ENCODE peak calls at places on chromosomes 16 and 17, in eight cellular contexts. P is fibroblast of pulmonary artery, K is heart left ventricle, W is ovary, S is Calu3, O is activated B cell treated with CpG ODN at 0.5 μM for 24 hours, E is body of pancreas, J is tibial artery. Z is an unnamed sample.

GRCh38 chr16:87625241-87625797 is 23.0 kb downstream of the JPH3 start:
- DNase-seq in P (no peak), K (no peak), W (no peak), S (no peak), O (no peak), E (no peak), J (no peak), Z (no peak)

GRCh38 chr17:40122466-40122943 is 734 bp downstream of the MSL1 start:
- DNase-seq in P (no peak), K (peak), W (peak), S (peak), O (peak), E (peak), J (no peak), Z (no peak)

GRCh38 chr17:6643460-6644125 is 2.7 kb downstream of the TXNDC17 start:
- DNase-seq in P (no peak), K (no peak), W (no peak), S (no peak), O (no peak), E (no peak), J (no peak), Z (no peak)

GRCh38 chr17:9343513-9343912 is 232.1 kb downstream of the STX8 start:
- DNase-seq in P (peak), K (no peak), W (no peak), S (no peak), O (no peak), E (no peak), J (no peak), Z (no peak)

GRCh38 chr17:58728831-58729230 is 26.8 kb upstream of the PPM1E start:
- DNase-seq in P (no peak), K (no peak), W (no peak), S (no peak), O (no peak), E (no peak), J (no peak), Z (no peak)

GRCh38 chr17:15947331-15947730 is 2.4 kb downstream of the ADORA2B start:
- DNase-seq in P (peak), K (no peak), W (no peak), S (no peak), O (no peak), E (no peak), J (no peak), Z (no peak)

GRCh38 chr16:53609536-53609935 is 94.1 kb downstream of the RPGRIP1L start:
- DNase-seq in P (no peak), K (no peak), W (no peak), S (no peak), O (no peak), E (no peak), J (no peak), Z (no peak)

GRCh38 chr17:42315402-42316156 is 27.3 kb downstream of the STAT5A start:
- DNase-seq in P (no peak), K (no peak), W (no peak), S (no peak), O (no peak), E (no peak), J (no peak), Z (no peak)

GRCh38 chr16:87278191-87279093 is 38.8 kb downstream of the C16orf95 start:
- DNase-seq in P (peak), K (peak), W (peak), S (peak), O (no peak), E (peak), J (peak), Z (peak)

GRCh38 chr17:39872700-39873099 is 4.7 kb downstream of the ZPBP2 start:
- DNase-seq in P (peak), K (no peak), W (no peak), S (peak), O (no peak), E (no peak), J (no peak), Z (no peak)

GRCh38 chr17:76138234-76138895 is 2.7 kb downstream of the FOXJ1 start:
- DNase-seq in P (no peak), K (no peak), W (no peak), S (no peak), O (no peak), E (peak), J (no peak), Z (no peak)

GRCh38 chr16:2480948-2481347 is 6.0 kb downstream of the TBC1D24 start:
- DNase-seq in P (no peak), K (no peak), W (no peak), S (no peak), O (no peak), E (peak), J (no peak), Z (no peak)

GRCh38 chr16:14284930-14285541 is 213.9 kb downstream of the MRTFB start:
- DNase-seq in P (peak), K (no peak), W (no peak), S (peak), O (no peak), E (no peak), J (peak), Z (no peak)

GRCh38 chr17:49130891-49131290 is 1.7 kb upstream of the B4GALNT2 start:
- DNase-seq in P (no peak), K (no peak), W (no peak), S (no peak), O (no peak), E (no peak), J (no peak), Z (no peak)

GRCh38 chr17:83084621-83085056 is 5.2 kb downstream of the METRNL start:
- DNase-seq in P (no peak), K (no peak), W (no peak), S (no peak), O (no peak), E (no peak), J (no peak), Z (no peak)

GRCh38 chr17:41666336-41666680 is 22.4 kb upstream of the EIF1 start:
- DNase-seq in P (peak), K (peak), W (peak), S (peak), O (no peak), E (peak), J (peak), Z (no peak)

GRCh38 chr17:158379-158778 is 21.0 kb downstream of the SCGB1C2 start:
- DNase-seq in P (no peak), K (no peak), W (no peak), S (no peak), O (no peak), E (no peak), J (no peak), Z (no peak)

GRCh38 chr16:10552998-10553491 is 27.4 kb downstream of the EMP2 start:
- DNase-seq in P (no peak), K (peak), W (no peak), S (no peak), O (peak), E (no peak), J (peak), Z (no peak)

GRCh38 chr17:17500999-17501605 is 4.9 kb upstream of the RASD1 start:
- DNase-seq in P (no peak), K (no peak), W (no peak), S (no peak), O (no peak), E (no peak), J (no peak), Z (no peak)

GRCh38 chr17:9768381-9768934 is 22.9 kb downstream of the DHRS7C start:
- DNase-seq in P (peak), K (no peak), W (no peak), S (no peak), O (no peak), E (no peak), J (no peak), Z (no peak)

GRCh38 chr16:46757339-46758050 is 9.4 kb upstream of the MYLK3 start:
- DNase-seq in P (no peak), K (peak), W (no peak), S (peak), O (no peak), E (no peak), J (no peak), Z (no peak)

GRCh38 chr17:15485045-15485444 is 17.6 kb upstream of the CDRT4 start:
- DNase-seq in P (no peak), K (no peak), W (no peak), S (no peak), O (no peak), E (no peak), J (no peak), Z (no peak)

GRCh38 chr16:89697161-89697615 is 4.3 kb downstream of the SPATA2L start:
- DNase-seq in P (no peak), K (no peak), W (peak), S (no peak), O (no peak), E (no peak), J (no peak), Z (no peak)

GRCh38 chr17:76246080-76247066 is 6.1 kb upstream of the RNF157 start:
- DNase-seq in P (no peak), K (no peak), W (no peak), S (no peak), O (no peak), E (no peak), J (no peak), Z (no peak)

GRCh38 chr17:21081967-21082366 is 39.2 kb upstream of the USP22 start:
- DNase-seq in P (no peak), K (no peak), W (no peak), S (no peak), O (no peak), E (no peak), J (no peak), Z (no peak)

GRCh38 chr16:19907161-19907992 is 22.7 kb upstream of the GPRC5B start:
- DNase-seq in P (peak), K (peak), W (peak), S (peak), O (peak), E (peak), J (peak), Z (peak)

GRCh38 chr16:84383106-84383505 is 14.8 kb downstream of the ATP2C2 start:
- DNase-seq in P (no peak), K (no peak), W (no peak), S (no peak), O (no peak), E (no peak), J (no peak), Z (no peak)

GRCh38 chr17:77441130-77441920 is 300.6 kb downstream of the SEC14L1 start:
- DNase-seq in P (no peak), K (no peak), W (no peak), S (no peak), O (peak), E (no peak), J (no peak), Z (no peak)

GRCh38 chr17:72407336-72408121 is 286.7 kb downstream of the SOX9 start:
- DNase-seq in P (peak), K (peak), W (peak), S (peak), O (no peak), E (peak), J (peak), Z (no peak)

GRCh38 chr16:67393111-67393789 is at the start of gene TPPP3:
- DNase-seq in P (peak), K (peak), W (peak), S (peak), O (no peak), E (peak), J (peak), Z (peak)

GRCh38 chr17:77613627-77614026 is 344.9 kb upstream of the TNRC6C start:
- DNase-seq in P (no peak), K (no peak), W (no peak), S (no peak), O (no peak), E (no peak), J (no peak), Z (no peak)

DNA sequence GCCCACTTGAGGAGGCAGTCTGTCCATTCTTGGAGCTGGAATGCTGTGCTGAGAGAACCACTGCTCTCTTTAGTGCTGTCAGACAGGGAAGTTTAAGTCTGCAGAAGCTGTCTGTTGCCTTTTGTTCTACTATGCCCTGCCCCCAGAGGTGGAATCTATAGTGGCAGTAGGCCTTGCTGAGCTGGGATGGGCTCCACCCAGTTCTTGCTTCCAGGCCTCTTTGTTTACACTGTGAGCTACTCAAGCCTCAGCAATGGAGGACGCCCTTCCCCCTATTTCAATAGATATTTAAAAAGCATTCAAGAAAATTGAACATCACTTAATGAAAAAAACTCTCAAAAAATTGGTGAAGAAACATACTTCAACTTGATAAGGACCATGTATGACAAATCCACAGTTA is 313.5 kb downstream of the PHKB start:
- DNase-seq in P (peak), K (no peak), W (no peak), S (peak), O (no peak), E (no peak), J (no peak), Z (no peak)
- TF ChIP-seq CTCF in P (peak), K (no peak), W (no peak), S (no peak), O (no peak), E (no peak), J (no peak), Z (peak)

GRCh38 chr17:81073967-81074366 is 39.0 kb downstream of the BAIAP2 start:
- DNase-seq in P (no peak), K (no peak), W (no peak), S (no peak), O (no peak), E (no peak), J (no peak), Z (no peak)

GRCh38 chr17:81074875-81075274 is 39.9 kb downstream of the BAIAP2 start:
- DNase-seq in P (no peak), K (no peak), W (no peak), S (no peak), O (no peak), E (no peak), J (no peak), Z (no peak)

GRCh38 chr17:81074440-81074839 is 39.5 kb downstream of the BAIAP2 start:
- DNase-seq in P (no peak), K (no peak), W (no peak), S (no peak), O (no peak), E (no peak), J (no peak), Z (no peak)

GRCh38 chr17:81076097-81076754 is 41.3 kb downstream of the BAIAP2 start:
- DNase-seq in P (no peak), K (no peak), W (no peak), S (no peak), O (no peak), E (no peak), J (no peak), Z (no peak)

GRCh38 chr17:81075307-81075706 is 40.4 kb downstream of the BAIAP2 start:
- DNase-seq in P (no peak), K (no peak), W (no peak), S (no peak), O (no peak), E (no peak), J (no peak), Z (no peak)
- TF ChIP-seq CTCF in P (no peak), K (no peak), W (no peak), S (no peak), O (no peak), E (no peak), J (no peak), Z (no peak)

DNA sequence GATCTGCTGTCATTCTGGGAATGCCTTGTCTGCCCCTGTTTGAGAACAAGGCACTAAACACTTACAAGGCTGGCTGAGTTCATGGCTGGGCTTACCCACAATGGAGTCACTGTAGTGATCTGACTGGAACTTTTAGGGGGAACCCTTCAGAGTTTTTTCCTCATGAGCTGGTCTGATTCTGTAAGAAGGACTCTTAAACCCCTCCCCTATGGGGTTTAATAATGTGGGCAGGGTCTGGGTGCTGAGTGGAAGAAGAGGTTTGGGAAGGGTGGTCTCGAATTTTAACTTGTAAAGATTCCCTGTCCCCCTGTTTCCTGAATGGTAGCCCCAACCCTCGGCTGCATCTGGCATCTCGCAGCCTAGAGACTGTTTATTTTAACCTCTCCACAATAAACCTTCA is 30.6 kb downstream of the OSBPL7 start:
- DNase-seq in P (no peak), K (no peak), W (no peak), S (no peak), O (no peak), E (no peak), J (no peak), Z (no peak)
- TF ChIP-seq CTCF in P (no peak), K (no peak), W (no peak), S (no peak), O (no peak), E (no peak), J (no peak), Z (no peak)

GRCh38 chr17:63395075-63395815 is 50.9 kb downstream of the CYB561 start:
- DNase-seq in P (peak), K (peak), W (no peak), S (no peak), O (no peak), E (no peak), J (no peak), Z (no peak)
- TF ChIP-seq CTCF in P (no peak), K (no peak), W (no peak), S (no peak), O (no peak), E (no peak), J (no peak), Z (no peak)

GRCh38 chr16:13264749-13265552 is 363.6 kb downstream of the SHISA9 start:
- DNase-seq in P (no peak), K (no peak), W (no peak), S (no peak), O (no peak), E (no peak), J (no peak), Z (no peak)
- TF ChIP-seq CTCF in P (no peak), K (no peak), W (no peak), S (no peak), O (no peak), E (no peak), J (no peak), Z (no peak)

GRCh38 chr17:50807675-50808074 is 27.7 kb upstream of the WFIKKN2 start:
- DNase-seq in P (no peak), K (no peak), W (no peak), S (no peak), O (no peak), E (no peak), J (no peak), Z (no peak)

GRCh38 chr17:50807014-50807413 is 28.4 kb upstream of the WFIKKN2 start:
- DNase-seq in P (peak), K (no peak), W (no peak), S (no peak), O (no peak), E (no peak), J (no peak), Z (no peak)

GRCh38 chr17:50805486-50805885 is 29.9 kb upstream of the WFIKKN2 start:
- DNase-seq in P (no peak), K (no peak), W (no peak), S (no peak), O (no peak), E (peak), J (no peak), Z (no peak)

GRCh38 chr17:50808413-50808812 is 27.0 kb upstream of the WFIKKN2 start:
- DNase-seq in P (no peak), K (no peak), W (no peak), S (no peak), O (no peak), E (no peak), J (no peak), Z (no peak)

DNA sequence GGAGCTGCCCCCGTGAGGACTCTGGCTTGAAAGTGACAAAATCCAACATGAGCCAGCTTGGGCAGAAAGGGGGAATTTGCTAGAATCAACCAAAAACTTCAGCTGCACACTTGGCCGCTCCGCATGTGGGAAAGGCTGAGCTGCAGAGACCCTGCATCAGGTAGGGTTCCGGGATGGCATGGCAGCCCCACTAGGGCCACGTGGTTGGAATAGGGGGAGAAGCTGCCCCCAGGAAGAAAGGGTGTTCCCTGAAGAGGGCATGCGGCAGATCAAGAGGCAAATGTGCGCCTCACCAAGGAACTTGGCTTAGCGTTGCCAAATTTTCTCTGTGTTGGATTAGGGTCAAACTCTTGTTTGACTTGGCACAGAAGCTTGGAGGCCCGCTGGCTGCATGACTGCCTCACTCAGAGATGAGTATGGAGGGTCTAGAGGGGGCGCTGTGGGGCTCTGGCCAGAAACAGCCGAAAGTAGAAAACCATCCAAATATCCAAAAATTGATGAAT is 29.2 kb upstream of the WFIKKN2 start:
- DNase-seq in P (peak), K (no peak), W (no peak), S (peak), O (no peak), E (peak), J (no peak), Z (no peak)
- TF ChIP-seq CTCF in P (no peak), K (no peak), W (no peak), S (peak), O (no peak), E (peak), J (no peak), Z (peak)

GRCh38 chr17:70298929-70299529 is 129.7 kb downstream of the KCNJ2 start:
- DNase-seq in P (no peak), K (no peak), W (no peak), S (no peak), O (no peak), E (no peak), J (no peak), Z (no peak)
- TF ChIP-seq CTCF in P (no peak), K (no peak), W (no peak), S (no peak), O (no peak), E (no peak), J (no peak), Z (no peak)

Z was measured in type B pancreatic cell.